ENCODE peak calls at places on chromosome 19, in nine cellular contexts. U is Peyer's patch, E is AG08396, Y is tibial nerve, T is brain microvascular endothelial cell, W is A549, F is Kasumi-1, M is HT-29, A is heart right ventricle. V is an unnamed sample.

GRCh38 chr19:49395581-49396407 is 7.7 kb downstream of the KASH5 start:
- DNase-seq in U (no peak), E (no peak), Y (no peak), T (no peak), W (no peak), F (no peak), M (no peak), A (no peak), V (no peak)

GRCh38 chr19:12946092-12946845 is 607 bp downstream of the RAD23A start:
- DNase-seq in U (peak; percentile 80), E (peak; percentile 88), Y (no peak), T (peak; percentile 83), W (peak; percentile 67), F (peak; percentile 77), M (peak; percentile 69), A (peak; percentile 69), V (peak; percentile 71)

GRCh38 chr19:1223018-1223855 is 14.6 kb downstream of the CBARP start:
- DNase-seq in U (no peak), E (peak; percentile 69), Y (no peak), T (no peak), W (peak; percentile 61), F (no peak), M (peak; percentile 26), A (no peak), V (no peak)

GRCh38 chr19:35908010-35908441 is at the start of gene TYROBP:
- DNase-seq in U (no peak), E (no peak), Y (peak; percentile 26), T (no peak), W (no peak), F (no peak), M (no peak), A (peak; percentile 33), V (no peak)

GRCh38 chr19:35427187-35427586 is 20.9 kb upstream of the FFAR2 start:
- DNase-seq in U (no peak), E (no peak), Y (no peak), T (no peak), W (no peak), F (no peak), M (no peak), A (no peak), V (no peak)

GRCh38 chr19:39038098-39038497 is 5.7 kb upstream of the FBXO27 start:
- DNase-seq in U (peak; percentile 60), E (peak; percentile 64), Y (no peak), T (peak; percentile 43), W (peak; percentile 82), F (no peak), M (peak; percentile 83), A (no peak), V (peak; percentile 61)

GRCh38 chr19:11089254-11090013 is at the start of gene LDLR:
- DNase-seq in U (peak; percentile 87), E (peak; percentile 82), Y (peak; percentile 78), T (peak; percentile 94), W (peak; percentile 94), F (peak; percentile 82), M (peak; percentile 92), A (peak; percentile 89), V (peak; percentile 95)

GRCh38 chr19:2095338-2095938 is 688 bp downstream of the MOB3A start:
- DNase-seq in U (no peak), E (no peak), Y (no peak), T (no peak), W (no peak), F (no peak), M (no peak), A (no peak), V (no peak)

GRCh38 chr19:16262618-16263017 is 62.0 kb upstream of the KLF2 start:
- DNase-seq in U (no peak), E (no peak), Y (no peak), T (peak; percentile 39), W (peak; percentile 71), F (no peak), M (no peak), A (peak; percentile 50), V (peak; percentile 81)

GRCh38 chr19:7902796-7903243 is 857 bp upstream of the MAP2K7 start:
- DNase-seq in U (no peak), E (no peak), Y (no peak), T (no peak), W (no peak), F (no peak), M (peak; percentile 44), A (no peak), V (no peak)

GRCh38 chr19:1862424-1863307 is 713 bp downstream of the KLF16 start:
- DNase-seq in U (peak; percentile 78), E (peak; percentile 81), Y (no peak), T (no peak), W (peak; percentile 56), F (peak; percentile 28), M (peak; percentile 12), A (no peak), V (no peak)

GRCh38 chr19:20182232-20182785 is 15.3 kb downstream of the ZNF486 start:
- DNase-seq in U (no peak), E (no peak), Y (no peak), T (no peak), W (no peak), F (no peak), M (no peak), A (no peak), V (no peak)

GRCh38 chr19:54162241-54162805 is 2.8 kb upstream of the LENG1 start:
- DNase-seq in U (peak; percentile 96), E (peak; percentile 90), Y (peak; percentile 79), T (peak; percentile 51), W (peak; percentile 89), F (peak; percentile 89), M (peak; percentile 95), A (peak; percentile 86), V (no peak)

GRCh38 chr19:17296278-17296677 is 6.9 kb downstream of the ABHD8 start:
- DNase-seq in U (no peak), E (peak; percentile 64), Y (no peak), T (peak; percentile 38), W (peak; percentile 73), F (no peak), M (peak; percentile 48), A (no peak), V (no peak)

GRCh38 chr19:10835089-10835753 is 791 bp downstream of the TMED1 start:
- DNase-seq in U (peak; percentile 71), E (no peak), Y (no peak), T (no peak), W (no peak), F (no peak), M (no peak), A (no peak), V (no peak)

GRCh38 chr19:36049080-36049698 is 4.9 kb downstream of the THAP8 start:
- DNase-seq in U (no peak), E (no peak), Y (no peak), T (no peak), W (no peak), F (no peak), M (no peak), A (no peak), V (no peak)

GRCh38 chr19:14517840-14518505 is at the start of gene DNAJB1:
- DNase-seq in U (peak; percentile 90), E (peak; percentile 93), Y (peak; percentile 57), T (peak; percentile 57), W (peak; percentile 64), F (peak; percentile 55), M (peak; percentile 61), A (peak; percentile 83), V (peak; percentile 38)

GRCh38 chr19:54556194-54556593 is 17.4 kb upstream of the LILRA2 start:
- DNase-seq in U (no peak), E (no peak), Y (no peak), T (no peak), W (no peak), F (no peak), M (no peak), A (no peak), V (no peak)

GRCh38 chr19:18020212-18021067 is 12.5 kb downstream of the ARRDC2 start:
- DNase-seq in U (peak; percentile 78), E (peak; percentile 73), Y (peak; percentile 79), T (peak; percentile 61), W (no peak), F (no peak), M (peak; percentile 56), A (peak; percentile 87), V (peak; percentile 51)

GRCh38 chr19:10748924-10749434 is 31.1 kb downstream of the DNM2 start:
- DNase-seq in U (peak; percentile 93), E (no peak), Y (no peak), T (peak; percentile 38), W (peak; percentile 81), F (no peak), M (peak; percentile 89), A (no peak), V (peak; percentile 94)

GRCh38 chr19:6055013-6055795 is 55.1 kb downstream of the RFX2 start:
- DNase-seq in U (no peak), E (no peak), Y (no peak), T (no peak), W (no peak), F (no peak), M (no peak), A (no peak), V (no peak)